ENCODE peak calls at places on chromosomes 2 and 18, in eight cellular contexts. S is 8988T; B is KBM-7; Z is activated CD8-positive, alpha-beta memory T cell treated with anti-CD3 and anti-CD28 coated beads for 48 hours; P is naive thymus-derived CD4-positive, alpha-beta T cell; J is fibroblast of the aortic adventitia; K is skeletal muscle cell; E is transverse colon. U is an unnamed sample.

GRCh38 chr18:70981400-70982140 is 692.7 kb downstream of the SOCS6 start:
- DNase-seq in E (no peak), S (no peak), B (no peak), J (no peak), K (no peak), P (no peak), Z (no peak), U (no peak)

GRCh38 chr18:49166327-49166726 is 215.6 kb upstream of the SMAD7 start:
- DNase-seq in J (no peak), B (no peak), S (no peak), K (no peak), P (no peak), Z (no peak), E (no peak), U (no peak)

GRCh38 chr2:97011977-97012569 is 25.7 kb upstream of the FAM178B start:
- DNase-seq in B (peak), J (peak), K (peak), Z (no peak), P (peak), S (no peak), E (no peak), U (no peak)

GRCh38 chr18:68822926-68823325 is 25.0 kb downstream of the CCDC102B start:
- DNase-seq in J (no peak), P (no peak), E (no peak), Z (no peak), B (no peak), K (no peak), S (no peak), U (no peak)

GRCh38 chr2:120670771-120671480 is 64.7 kb upstream of the GLI2 start:
- DNase-seq in K (no peak), J (no peak), S (no peak), E (no peak), B (no peak), P (no peak), Z (no peak), U (no peak)

GRCh38 chr2:166127217-166128155 is at the start of gene SCN1A:
- DNase-seq in E (no peak), S (peak), J (peak), K (no peak), B (peak), Z (no peak), P (peak), U (no peak)

GRCh38 chr18:42351455-42351854 is 396.4 kb downstream of the PIK3C3 start:
- DNase-seq in J (no peak), K (no peak), E (no peak), B (no peak), P (no peak), S (no peak), Z (no peak), U (no peak)

GRCh38 chr18:59846814-59847490 is 52.8 kb upstream of the PMAIP1 start:
- DNase-seq in E (peak), Z (no peak), K (no peak), P (no peak), J (peak), S (no peak), B (no peak), U (peak)

GRCh38 chr18:48828713-48829442 is 121.9 kb downstream of the SMAD7 start:
- DNase-seq in B (no peak), S (no peak), K (no peak), E (no peak), J (no peak), P (no peak), Z (no peak), U (no peak)

GRCh38 chr2:202780514-202781021 is 91.0 kb downstream of the ICA1L start:
- DNase-seq in J (peak), K (peak), Z (no peak), B (no peak), S (no peak), E (no peak), P (no peak), U (no peak)